ENCODE peak calls at places on chromosomes 4 and X, in seven cellular contexts. B is NCI-H2171, E is omental fat pad, D is H7, W is HFFc6, V is NCI-H1417 treated with DMSO at 0.1 percent for 48 hours, X is M059J. U is an unnamed sample.

GRCh38 chrX:43655961-43656494 is at the start of gene MAOA:
- DNase-seq in B (no peak), E (peak; percentile 41), D (peak; percentile 61), W (no peak), V (no peak), X (peak; percentile 50), U (peak; percentile 53)

GRCh38 chr4:54063737-54064316 is 578 bp downstream of the CHIC2 start:
- DNase-seq in B (no peak), E (no peak), D (no peak), W (no peak), V (no peak), X (peak; percentile 40), U (peak; percentile 63)

GRCh38 chrX:104288961-104289360 is 34.2 kb upstream of the ESX1 start:
- DNase-seq in B (no peak), E (no peak), D (no peak), W (peak; percentile 5), V (no peak), X (no peak), U (no peak)

GRCh38 chrX:105820247-105820646 is 2.1 kb upstream of the NRK start:
- DNase-seq in B (no peak), E (no peak), D (peak; percentile 31), W (no peak), V (no peak), X (no peak), U (peak; percentile 65)

GRCh38 chrX:27336466-27337091 is 126.6 kb downstream of the PPP4R3C start:
- DNase-seq in B (no peak), E (no peak), D (peak; percentile 11), W (no peak), V (no peak), X (peak; percentile 13), U (peak; percentile 60)

GRCh38 chr4:184473515-184474260 is 662 bp downstream of the IRF2 start:
- DNase-seq in B (no peak), E (no peak), D (peak; percentile 81), W (peak; percentile 15), V (no peak), X (peak; percentile 50), U (peak; percentile 63)

GRCh38 chr4:107751670-107752069 is 31.6 kb upstream of the PAPSS1 start:
- DNase-seq in B (no peak), E (no peak), D (no peak), W (no peak), V (no peak), X (no peak), U (no peak)

GRCh38 chrX:152865232-152865920 is 32.5 kb upstream of the ZNF185 start:
- DNase-seq in B (no peak), E (no peak), D (no peak), W (no peak), V (no peak), X (no peak), U (no peak)

GRCh38 chr4:35300996-35301774 is 943.1 kb downstream of the ARAP2 start:
- DNase-seq in B (no peak), E (no peak), D (peak; percentile 56), W (no peak), V (no peak), X (no peak), U (peak; percentile 47)

GRCh38 chr4:175298119-175298518 is 380.0 kb downstream of the ADAM29 start:
- DNase-seq in B (no peak), E (no peak), D (no peak), W (no peak), V (no peak), X (peak; percentile 32), U (no peak)

GRCh38 chr4:6281436-6282144 is 11.9 kb downstream of the WFS1 start:
- DNase-seq in B (no peak), E (no peak), D (no peak), W (no peak), V (no peak), X (no peak), U (no peak)

GRCh38 chrX:153061732-153062131 is 5.5 kb downstream of the PNMA3 start:
- DNase-seq in B (no peak), E (no peak), D (no peak), W (peak; percentile 65), V (no peak), X (peak; percentile 61), U (no peak)

GRCh38 chr4:135244605-135245146 is 1043.1 kb upstream of the PABPC4L start:
- DNase-seq in B (no peak), E (no peak), D (no peak), W (no peak), V (no peak), X (no peak), U (no peak)

GRCh38 chr4:55547918-55548317 is 1.2 kb upstream of the CLOCK start:
- DNase-seq in B (no peak), E (no peak), D (no peak), W (no peak), V (no peak), X (no peak), U (no peak)

GRCh38 chr4:153513596-153513995 is 47.4 kb downstream of the TMEM131L start:
- DNase-seq in B (no peak), E (no peak), D (no peak), W (peak; percentile 55), V (no peak), X (peak; percentile 61), U (no peak)

GRCh38 chrX:100512471-100512870 is 72.3 kb upstream of the TNMD start:
- DNase-seq in B (peak; percentile 0), E (no peak), D (peak; percentile 23), W (no peak), V (no peak), X (peak; percentile 24), U (no peak)

GRCh38 chrX:19747672-19748610 is 139.5 kb downstream of the SH3KBP1 start:
- DNase-seq in B (no peak), E (no peak), D (no peak), W (no peak), V (no peak), X (no peak), U (no peak)

GRCh38 chrX:41695464-41695863 is 6.7 kb downstream of the GPR34 start:
- DNase-seq in B (no peak), E (no peak), D (no peak), W (no peak), V (no peak), X (peak; percentile 3), U (no peak)

GRCh38 chrX:29231800-29232199 is 644.6 kb downstream of the IL1RAPL1 start:
- DNase-seq in B (no peak), E (no peak), D (no peak), W (no peak), V (no peak), X (no peak), U (no peak)